ENCODE peak calls at places on chromosome 5, in seven cellular contexts. W is dorsolateral prefrontal cortex, T is AG04449, M is tibial artery, R is uterus, E is Peyer's patch, Z is type B pancreatic cell. Y is an unnamed sample.

GRCh38 chr5:68290260-68290674 is 74.7 kb downstream of the PIK3R1 start:
- DNase-seq in W (peak; percentile 40), T (no peak), M (no peak), R (no peak), E (no peak), Z (no peak), Y (no peak)

GRCh38 chr5:118703241-118703640 is 285.1 kb downstream of the DTWD2 start:
- DNase-seq in W (no peak), T (no peak), M (no peak), R (no peak), E (no peak), Z (no peak), Y (no peak)

GRCh38 chr5:10352404-10353240 is 873 bp upstream of the MARCHF6 start:
- DNase-seq in W (no peak), T (no peak), M (peak; percentile 68), R (no peak), E (no peak), Z (no peak), Y (no peak)

GRCh38 chr5:21654-22233 is 70.2 kb upstream of the PLEKHG4B start:
- DNase-seq in W (no peak), T (no peak), M (no peak), R (no peak), E (no peak), Z (no peak), Y (no peak)

GRCh38 chr5:74080157-74080556 is 454.2 kb downstream of the ARHGEF28 start:
- DNase-seq in W (no peak), T (no peak), M (no peak), R (no peak), E (no peak), Z (no peak), Y (no peak)

GRCh38 chr5:170277953-170278352 is 19.6 kb downstream of the LCP2 start:
- DNase-seq in W (no peak), T (no peak), M (no peak), R (no peak), E (no peak), Z (no peak), Y (no peak)

GRCh38 chr5:125316386-125316785 is 569.9 kb upstream of the ZNF608 start:
- DNase-seq in W (no peak), T (no peak), M (no peak), R (no peak), E (no peak), Z (no peak), Y (no peak)

GRCh38 chr5:94793113-94793815 is 174.8 kb downstream of the SLF1 start:
- DNase-seq in W (no peak), T (peak; percentile 76), M (no peak), R (no peak), E (no peak), Z (no peak), Y (no peak)

GRCh38 chr5:386432-387341 is 56.3 kb upstream of the EXOC3 start:
- DNase-seq in W (no peak), T (no peak), M (no peak), R (no peak), E (no peak), Z (peak; percentile 54), Y (peak; percentile 80)

GRCh38 chr5:220008-220407 is 1.9 kb downstream of the SDHA start:
- DNase-seq in W (no peak), T (no peak), M (no peak), R (no peak), E (no peak), Z (no peak), Y (no peak)

GRCh38 chr5:1065143-1065750 is 46.6 kb downstream of the SLC12A7 start:
- DNase-seq in W (no peak), T (no peak), M (no peak), R (no peak), E (no peak), Z (no peak), Y (no peak)

GRCh38 chr5:158979290-158979689 is 120.4 kb downstream of the EBF1 start:
- DNase-seq in W (no peak), T (no peak), M (no peak), R (no peak), E (no peak), Z (no peak), Y (no peak)

GRCh38 chr5:124263680-124264491 is 482.6 kb downstream of the ZNF608 start:
- DNase-seq in W (no peak), T (no peak), M (no peak), R (no peak), E (no peak), Z (no peak), Y (no peak)

GRCh38 chr5:127960126-127960744 is 123.3 kb upstream of the SLC12A2 start:
- DNase-seq in W (no peak), T (no peak), M (no peak), R (no peak), E (no peak), Z (no peak), Y (no peak)

GRCh38 chr5:51632794-51633193 is 249.5 kb downstream of the ISL1 start:
- DNase-seq in W (no peak), T (no peak), M (no peak), R (no peak), E (no peak), Z (no peak), Y (no peak)

GRCh38 chr5:173324115-173325001 is 3.9 kb downstream of the STC2 start:
- DNase-seq in W (peak; percentile 79), T (no peak), M (peak; percentile 91), R (peak; percentile 64), E (no peak), Z (no peak), Y (peak; percentile 92)

GRCh38 chr5:35317586-35317985 is 87.3 kb upstream of the PRLR start:
- DNase-seq in W (no peak), T (no peak), M (no peak), R (no peak), E (no peak), Z (no peak), Y (no peak)

GRCh38 chr5:177491429-177491945 is 5.9 kb downstream of the PDLIM7 start:
- DNase-seq in W (no peak), T (no peak), M (peak; percentile 81), R (peak; percentile 48), E (no peak), Z (no peak), Y (peak; percentile 93)

GRCh38 chr5:180519098-180519497 is 24.9 kb downstream of the CNOT6 start:
- DNase-seq in W (no peak), T (no peak), M (no peak), R (no peak), E (no peak), Z (no peak), Y (no peak)

GRCh38 chr5:170233358-170233892 is 640 bp downstream of the C5orf58 start:
- DNase-seq in W (no peak), T (no peak), M (no peak), R (no peak), E (no peak), Z (no peak), Y (no peak)

GRCh38 chr5:72178910-72179815 is 71.9 kb downstream of the MAP1B start:
- DNase-seq in W (no peak), T (peak; percentile 64), M (peak; percentile 89), R (peak; percentile 78), E (no peak), Z (no peak), Y (peak; percentile 88)

GRCh38 chr5:147576646-147577535 is 67.0 kb upstream of the DPYSL3 start:
- DNase-seq in W (peak; percentile 41), T (no peak), M (peak; percentile 75), R (peak; percentile 78), E (peak; percentile 65), Z (no peak), Y (peak; percentile 87)

GRCh38 chr5:152303841-152304240 is 101.2 kb downstream of the NMUR2 start:
- DNase-seq in W (no peak), T (no peak), M (no peak), R (no peak), E (no peak), Z (no peak), Y (no peak)

GRCh38 chr5:142779163-142779562 is 9.0 kb downstream of the ARHGAP26 start:
- DNase-seq in W (no peak), T (no peak), M (no peak), R (no peak), E (no peak), Z (no peak), Y (no peak)

GRCh38 chr5:74626386-74627222 is 13.9 kb downstream of the ENC1 start:
- DNase-seq in W (no peak), T (no peak), M (no peak), R (no peak), E (no peak), Z (no peak), Y (no peak)

GRCh38 chr5:3129252-3129651 is 377.8 kb upstream of the IRX2 start:
- DNase-seq in W (no peak), T (no peak), M (no peak), R (no peak), E (no peak), Z (no peak), Y (no peak)

GRCh38 chr5:138503487-138504270 is 38.4 kb downstream of the EGR1 start:
- DNase-seq in W (peak; percentile 35), T (no peak), M (no peak), R (no peak), E (no peak), Z (no peak), Y (no peak)
- TF ChIP-seq CTCF in W (peak; percentile 66), T (peak; percentile 71), M (peak; percentile 86), R (peak; percentile 62), E (peak; percentile 65), Z (peak; percentile 84), Y (peak; percentile 75)

GRCh38 chr5:65076251-65076869 is 307.6 kb downstream of the CWC27 start:
- DNase-seq in W (no peak), T (peak; percentile 21), M (no peak), R (peak; percentile 66), E (no peak), Z (no peak), Y (no peak)
- TF ChIP-seq CTCF in W (no peak), T (no peak), M (no peak), R (no peak), E (peak; percentile 31), Z (peak; percentile 20), Y (peak; percentile 21)

GRCh38 chr5:36657563-36657995 is 51.2 kb downstream of the SLC1A3 start:
- DNase-seq in W (no peak), T (peak; percentile 98), M (peak; percentile 75), R (peak; percentile 34), E (no peak), Z (no peak), Y (no peak)
- TF ChIP-seq CTCF in W (no peak), T (no peak), M (no peak), R (no peak), E (no peak), Z (no peak), Y (no peak)

GRCh38 chr5:145859897-145860296 is 12.9 kb downstream of the GRXCR2 start:
- DNase-seq in W (no peak), T (no peak), M (no peak), R (no peak), E (no peak), Z (no peak), Y (no peak)

GRCh38 chr5:145859451-145859850 is 13.4 kb downstream of the GRXCR2 start:
- DNase-seq in W (no peak), T (no peak), M (no peak), R (no peak), E (no peak), Z (no peak), Y (no peak)

GRCh38 chr5:145855842-145856267 is 17.0 kb downstream of the GRXCR2 start:
- DNase-seq in W (no peak), T (no peak), M (no peak), R (no peak), E (no peak), Z (no peak), Y (no peak)

GRCh38 chr5:145856285-145856818 is 16.5 kb downstream of the GRXCR2 start:
- DNase-seq in W (no peak), T (peak; percentile 17), M (peak; percentile 65), R (peak; percentile 48), E (peak; percentile 57), Z (peak; percentile 70), Y (no peak)

GRCh38 chr5:145858929-145859328 is 13.9 kb downstream of the GRXCR2 start:
- DNase-seq in W (no peak), T (no peak), M (no peak), R (no peak), E (no peak), Z (no peak), Y (no peak)
- TF ChIP-seq CTCF in W (no peak), T (no peak), M (no peak), R (no peak), E (no peak), Z (no peak), Y (no peak)

Y was measured in osteocyte.